ENCODE peak calls at places on chromosome 12, in six cellular contexts. O is PC-3, X is SK-N-SH, E is GM23248, Z is MM.1S, A is neural progenitor cell. Q is an unnamed sample.

GRCh38 chr12:32501835-32502333 is 102.5 kb downstream of the FGD4 start:
- DNase-seq in O (no peak), X (peak), E (peak), Z (peak), A (peak), Q (no peak)

GRCh38 chr12:122368361-122369073 is 54.0 kb downstream of the CLIP1 start:
- DNase-seq in O (peak), X (no peak), E (peak), Z (no peak), A (no peak), Q (no peak)

GRCh38 chr12:388547-389137 is 478 bp downstream of the KDM5A start:
- DNase-seq in O (peak), X (no peak), E (peak), Z (peak), A (peak), Q (no peak)

GRCh38 chr12:116492703-116493324 is 66.4 kb upstream of the MAP1LC3B2 start:
- DNase-seq in O (peak), X (no peak), E (peak), Z (peak), A (no peak), Q (peak)

GRCh38 chr12:64824500-64825142 is at the start of gene TBC1D30:
- DNase-seq in O (peak), X (peak), E (peak), Z (peak), A (peak), Q (no peak)

GRCh38 chr12:116423053-116423452 is 136.1 kb upstream of the MAP1LC3B2 start:
- DNase-seq in O (peak), X (no peak), E (peak), Z (no peak), A (no peak), Q (no peak)

GRCh38 chr12:121668750-121669524 is 517 bp downstream of the MORN3 start:
- DNase-seq in O (peak), X (peak), E (peak), Z (no peak), A (peak), Q (no peak)

GRCh38 chr12:55736780-55737580 is 5.9 kb upstream of the GDF11 start:
- DNase-seq in O (peak), X (peak), E (peak), Z (peak), A (peak), Q (peak)

GRCh38 chr12:96908170-96908675 is 1.2 kb downstream of the NEDD1 start:
- DNase-seq in O (peak), X (no peak), E (peak), Z (peak), A (no peak), Q (no peak)

GRCh38 chr12:84822541-84822940 is 90.1 kb downstream of the SLC6A15 start:
- DNase-seq in O (no peak), X (no peak), E (peak), Z (peak), A (no peak), Q (no peak)

GRCh38 chr12:49413010-49413409 is 45.7 kb downstream of the SPATS2 start:
- DNase-seq in O (no peak), X (no peak), E (peak), Z (no peak), A (no peak), Q (no peak)

GRCh38 chr12:52523825-52524224 is 3.6 kb upstream of the KRT5 start:
- DNase-seq in O (no peak), X (no peak), E (no peak), Z (no peak), A (no peak), Q (no peak)

GRCh38 chr12:90585640-90586304 is 369.2 kb downstream of the CCER1 start:
- DNase-seq in O (no peak), X (no peak), E (no peak), Z (no peak), A (no peak), Q (no peak)

GRCh38 chr12:6396031-6396430 is 12.1 kb downstream of the LTBR start:
- DNase-seq in O (no peak), X (no peak), E (no peak), Z (no peak), A (no peak), Q (no peak)

GRCh38 chr12:124345795-124346194 is 50.9 kb downstream of the RFLNA start:
- DNase-seq in O (no peak), X (no peak), E (peak), Z (no peak), A (no peak), Q (no peak)

GRCh38 chr12:52517888-52518287 is 2.3 kb downstream of the KRT5 start:
- DNase-seq in O (no peak), X (no peak), E (no peak), Z (no peak), A (no peak), Q (no peak)

GRCh38 chr12:2779281-2779680 is 15.5 kb upstream of the FKBP4 start:
- DNase-seq in O (no peak), X (no peak), E (no peak), Z (no peak), A (peak), Q (no peak)

GRCh38 chr12:25135531-25136154 is 59.3 kb downstream of the DNAI7 start:
- DNase-seq in O (no peak), X (no peak), E (no peak), Z (no peak), A (peak), Q (peak)

GRCh38 chr12:49098035-49098451 is 3.4 kb upstream of the DHH start:
- DNase-seq in O (peak), X (peak), E (peak), Z (peak), A (peak), Q (no peak)

GRCh38 chr12:34393086-34393820 is 371.0 kb downstream of the ALG10 start:
- DNase-seq in O (no peak), X (no peak), E (no peak), Z (no peak), A (no peak), Q (no peak)

GRCh38 chr12:19431407-19432308 is 7.6 kb upstream of the AEBP2 start:
- DNase-seq in O (peak), X (no peak), E (peak), Z (no peak), A (no peak), Q (no peak)

GRCh38 chr12:92108651-92109050 is 37.0 kb downstream of the BTG1 start:
- DNase-seq in O (no peak), X (peak), E (peak), Z (no peak), A (peak), Q (no peak)

GRCh38 chr12:122643207-122643805 is 59.9 kb downstream of the HCAR2 start:
- DNase-seq in O (no peak), X (no peak), E (no peak), Z (no peak), A (peak), Q (no peak)

GRCh38 chr12:88472248-88472647 is 108.0 kb downstream of the KITLG start:
- DNase-seq in O (peak), X (no peak), E (peak), Z (no peak), A (no peak), Q (no peak)

GRCh38 chr12:51683763-51684357 is 92.8 kb downstream of the SCN8A start:
- DNase-seq in O (peak), X (no peak), E (peak), Z (no peak), A (no peak), Q (no peak)

GRCh38 chr12:94169966-94170689 is 21.8 kb downstream of the PLXNC1 start:
- DNase-seq in O (peak), X (no peak), E (no peak), Z (no peak), A (no peak), Q (no peak)

GRCh38 chr12:124713041-124713435 is 145.6 kb upstream of the NCOR2 start:
- DNase-seq in O (no peak), X (no peak), E (no peak), Z (no peak), A (no peak), Q (no peak)

GRCh38 chr12:120413901-120414695 is 23.8 kb upstream of the COX6A1 start:
- DNase-seq in O (no peak), X (no peak), E (no peak), Z (no peak), A (peak), Q (no peak)

GRCh38 chr12:112126916-112127315 is 1.6 kb downstream of the TRAFD1 start:
- DNase-seq in O (no peak), X (no peak), E (peak), Z (no peak), A (no peak), Q (no peak)

GRCh38 chr12:112130461-112130998 is 5.2 kb downstream of the TRAFD1 start:
- DNase-seq in O (no peak), X (no peak), E (peak), Z (peak), A (no peak), Q (no peak)

GRCh38 chr12:63042646-63043045 is 107.7 kb upstream of the PPM1H start:
- DNase-seq in O (peak), X (no peak), E (peak), Z (no peak), A (no peak), Q (no peak)

GRCh38 chr12:100668939-100669536 is 95.6 kb downstream of the GAS2L3 start:
- DNase-seq in O (peak), X (peak), E (peak), Z (peak), A (peak), Q (peak)

GRCh38 chr12:53052419-53053222 is 2.8 kb downstream of the TNS2 start:
- DNase-seq in O (peak), X (no peak), E (peak), Z (no peak), A (no peak), Q (no peak)

GRCh38 chr12:27808831-27809230 is 28.8 kb upstream of the MANSC4 start:
- DNase-seq in O (no peak), X (no peak), E (no peak), Z (no peak), A (no peak), Q (no peak)

GRCh38 chr12:117472983-117473382 is 111.6 kb upstream of the NOS1 start:
- DNase-seq in O (peak), X (peak), E (peak), Z (no peak), A (peak), Q (peak)

DNA sequence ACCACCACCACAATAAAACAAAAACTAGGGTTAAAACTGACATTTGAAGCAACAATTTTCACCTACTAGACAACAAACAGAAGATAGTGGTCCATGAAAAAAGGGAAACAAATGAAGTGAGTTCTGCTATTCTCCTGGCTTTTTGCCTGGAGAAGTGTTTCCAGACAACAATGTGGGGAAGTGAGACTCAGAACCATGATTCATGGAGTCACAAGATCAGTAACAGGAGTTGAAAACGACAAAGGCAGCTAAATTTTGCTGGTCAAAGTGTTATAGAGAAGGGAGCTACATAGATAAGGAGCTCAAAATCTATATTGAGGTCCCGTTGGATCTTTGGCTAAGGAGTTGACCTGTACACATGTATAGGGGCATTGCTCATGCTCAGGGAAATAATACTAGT is 475.3 kb downstream of the TRHDE start:
- DNase-seq in O (peak), X (no peak), E (no peak), Z (no peak), A (no peak), Q (no peak)
- TF ChIP-seq EZH2phosphoT487 in O (no peak), X (no peak), E (no peak), Z (no peak), A (no peak), Q (no peak)

DNA sequence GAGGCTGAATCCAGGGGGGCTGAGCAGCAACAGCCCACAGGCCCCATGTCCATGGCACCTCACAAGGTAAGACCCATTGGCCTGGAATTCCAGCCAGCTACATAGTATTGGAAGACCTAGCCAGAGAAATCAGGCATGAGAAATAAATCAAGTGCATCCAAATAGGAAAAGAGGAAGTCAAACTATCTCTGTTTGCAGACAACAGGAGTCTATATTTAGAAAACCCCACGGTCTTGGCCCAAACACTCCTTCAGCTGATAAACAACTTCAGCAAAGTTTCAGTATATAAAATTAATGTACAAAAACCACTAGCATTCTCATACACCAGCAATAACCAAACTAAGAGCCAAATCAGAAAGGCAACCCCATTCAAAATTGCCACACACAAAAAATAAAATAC is 16.9 kb downstream of the PDE6H start:
- DNase-seq in O (no peak), X (no peak), E (no peak), Z (peak), A (no peak), Q (no peak)
- H3K9ac ChIP-seq in O (no peak), X (no peak), E (no peak), Z (peak), A (no peak), Q (no peak)

DNA sequence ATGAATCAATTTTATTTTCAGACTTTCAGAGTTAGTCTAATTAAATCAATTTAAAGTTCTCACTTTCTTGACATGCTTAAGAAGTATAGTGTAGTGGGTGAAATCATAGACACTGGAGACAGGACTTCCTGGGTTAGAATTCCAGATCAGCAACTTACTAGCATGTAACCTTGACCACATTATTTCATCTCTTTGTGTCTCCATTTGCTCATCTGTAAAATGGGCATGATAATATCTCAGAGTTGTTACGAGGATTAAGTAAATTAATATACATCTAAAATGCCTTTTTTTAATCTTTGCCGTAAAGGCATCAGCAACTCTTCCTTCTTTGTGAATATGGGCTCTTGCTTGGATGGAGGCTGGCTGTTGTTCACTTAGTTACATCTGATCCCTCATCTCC is 1.3 kb upstream of the ERGIC2 start:
- DNase-seq in O (no peak), X (no peak), E (no peak), Z (no peak), A (no peak), Q (no peak)
- TF ChIP-seq EZH2phosphoT487 in O (no peak), X (no peak), E (no peak), Z (no peak), A (no peak), Q (no peak)

DNA sequence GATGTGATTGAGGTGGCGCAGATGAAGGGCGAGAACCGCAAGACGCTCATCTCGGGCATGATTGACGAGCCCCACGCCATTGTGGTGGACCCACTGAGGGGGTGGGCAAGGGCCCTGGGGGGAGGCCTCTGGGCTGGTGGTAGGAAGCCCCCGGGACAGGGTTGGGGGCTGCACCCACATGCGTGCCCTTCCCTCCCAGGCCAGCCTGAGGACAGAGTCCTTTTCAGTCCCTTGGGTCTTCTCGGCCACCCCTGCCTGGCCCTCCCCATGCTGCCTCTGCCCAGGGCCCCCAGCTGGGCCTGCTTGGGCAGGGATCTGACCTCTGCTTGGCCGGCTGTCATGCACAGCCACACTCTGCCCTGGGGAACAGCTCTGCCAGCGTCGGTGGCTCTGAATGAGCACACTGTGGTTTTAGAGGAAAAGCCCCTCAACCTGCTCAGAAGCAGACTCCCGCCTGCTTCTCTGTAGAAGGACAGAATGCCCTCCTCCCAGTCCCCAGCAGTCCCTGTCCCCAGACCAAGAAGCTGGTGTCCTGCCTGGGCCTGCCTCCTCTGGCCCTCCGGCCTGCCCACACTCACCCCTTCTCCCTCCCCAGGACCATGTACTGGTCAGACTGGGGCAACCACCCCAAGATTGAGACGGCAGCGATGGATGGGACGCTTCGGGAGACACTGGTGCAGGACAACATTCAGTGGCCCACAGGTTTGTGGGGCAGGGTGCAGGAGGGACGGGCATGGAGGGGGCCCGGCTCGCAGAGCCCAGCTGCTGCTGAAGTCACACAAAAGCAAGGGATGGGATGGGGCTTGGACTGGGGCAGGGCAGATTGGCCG is 8.3 kb upstream of the NXPH4 start:
- DNase-seq in O (no peak), X (no peak), E (no peak), Z (no peak), A (no peak), Q (no peak)
- H3K9ac ChIP-seq in O (no peak), X (no peak), E (no peak), Z (no peak), A (no peak), Q (no peak)

GRCh38 chr12:47795814-47796411 is 22.9 kb downstream of the SLC48A1 start:
- DNase-seq in O (no peak), X (no peak), E (no peak), Z (no peak), A (no peak), Q (no peak)

GRCh38 chr12:47799357-47799955 is 20.2 kb downstream of the HDAC7 start:
- DNase-seq in O (no peak), X (no peak), E (peak), Z (no peak), A (peak), Q (no peak)

GRCh38 chr12:47798481-47798948 is 21.2 kb downstream of the HDAC7 start:
- DNase-seq in O (no peak), X (no peak), E (no peak), Z (no peak), A (no peak), Q (no peak)

GRCh38 chr12:47795121-47795813 is 22.2 kb downstream of the SLC48A1 start:
- DNase-seq in O (no peak), X (no peak), E (no peak), Z (no peak), A (no peak), Q (no peak)

DNA sequence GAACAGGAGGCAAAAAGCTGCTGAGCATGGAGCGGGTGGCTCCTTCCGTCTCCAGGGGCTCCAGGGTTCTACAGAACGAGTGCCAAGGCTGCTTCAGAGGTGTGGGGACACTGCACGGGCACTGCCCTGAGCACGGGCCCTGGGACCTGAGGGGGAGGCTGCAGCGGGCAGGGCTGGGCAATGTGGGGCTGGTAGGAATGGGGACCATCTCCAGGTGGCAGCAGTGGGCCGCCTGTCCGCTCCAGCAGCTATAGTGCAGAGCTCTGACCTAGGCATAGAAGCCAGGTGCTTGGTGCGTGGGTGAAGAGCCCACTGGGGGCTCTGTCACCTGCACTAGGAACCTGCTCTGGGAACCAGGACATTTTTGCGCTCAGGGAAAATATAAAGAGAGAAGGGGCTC is 22.3 kb downstream of the HDAC7 start:
- DNase-seq in O (peak), X (peak), E (no peak), Z (no peak), A (peak), Q (no peak)
- TF ChIP-seq EZH2phosphoT487 in O (no peak), X (no peak), E (no peak), Z (no peak), A (no peak), Q (no peak)

GRCh38 chr12:16523570-16524331 is 82.2 kb downstream of the LMO3 start:
- DNase-seq in O (peak), X (no peak), E (peak), Z (no peak), A (no peak), Q (no peak)

GRCh38 chr12:16526693-16527092 is 79.3 kb downstream of the LMO3 start:
- DNase-seq in O (peak), X (no peak), E (peak), Z (no peak), A (no peak), Q (peak)

GRCh38 chr12:16530268-16530865 is 75.6 kb downstream of the LMO3 start:
- DNase-seq in O (no peak), X (no peak), E (no peak), Z (no peak), A (no peak), Q (no peak)

GRCh38 chr12:16520328-16520727 is 85.6 kb downstream of the LMO3 start:
- DNase-seq in O (no peak), X (no peak), E (peak), Z (no peak), A (no peak), Q (no peak)

DNA sequence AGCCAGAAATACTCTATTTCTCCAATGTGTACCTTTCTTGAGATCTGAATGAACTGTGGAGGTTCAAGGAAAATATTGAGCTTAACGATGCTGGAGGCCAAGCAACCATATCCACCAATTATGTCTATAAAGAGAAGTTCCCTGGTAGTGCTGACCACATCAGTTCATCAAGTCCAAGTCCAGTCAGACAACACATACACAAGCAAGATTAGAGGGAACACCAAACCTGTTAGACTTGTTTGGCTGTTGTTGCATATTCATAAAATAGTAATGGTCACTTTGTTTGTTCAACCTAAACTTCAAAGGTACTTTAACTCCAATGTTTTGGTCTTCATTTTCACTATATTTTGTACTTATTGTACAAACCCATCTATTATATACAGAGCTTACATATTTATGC is 81.6 kb downstream of the LMO3 start:
- DNase-seq in O (peak), X (no peak), E (peak), Z (no peak), A (no peak), Q (peak)
- H3K9ac ChIP-seq in O (no peak), X (no peak), E (no peak), Z (no peak), A (no peak), Q (no peak)